ENCODE peak calls at places on chromosomes 3 and 15, in eight cellular contexts. One of them, this sample, is unnamed.

GRCh38 chr3:183991403-183991802 is 26.3 kb downstream of the ABCC5 start:
- DNase-seq in left ventricle myocardium inferior: no peak
- DNase-seq in kidney: no peak
- DNase-seq in RWPE1: no peak
- DNase-seq in body of pancreas: no peak
- DNase-seq in HL-60: no peak
- DNase-seq in tibial artery: no peak
- DNase-seq in psoas muscle: no peak
- DNase-seq in this sample: peak

GRCh38 chr3:112654979-112655378 is 14.0 kb upstream of the CCDC80 start:
- DNase-seq in psoas muscle: no peak
- DNase-seq in RWPE1: no peak
- DNase-seq in left ventricle myocardium inferior: no peak
- DNase-seq in kidney: no peak
- DNase-seq in HL-60: no peak
- DNase-seq in tibial artery: no peak
- DNase-seq in body of pancreas: no peak
- DNase-seq in this sample: no peak

GRCh38 chr3:195159819-195160175 is 111.2 kb downstream of the XXYLT1 start:
- DNase-seq in left ventricle myocardium inferior: no peak
- DNase-seq in RWPE1: no peak
- DNase-seq in body of pancreas: no peak
- DNase-seq in tibial artery: no peak
- DNase-seq in HL-60: no peak
- DNase-seq in psoas muscle: no peak
- DNase-seq in kidney: no peak
- DNase-seq in this sample: no peak

GRCh38 chr3:49456417-49456816 is 13.7 kb upstream of the DAG1 start:
- DNase-seq in body of pancreas: no peak
- DNase-seq in psoas muscle: no peak
- DNase-seq in kidney: no peak
- DNase-seq in RWPE1: no peak
- DNase-seq in HL-60: no peak
- DNase-seq in tibial artery: no peak
- DNase-seq in left ventricle myocardium inferior: no peak
- DNase-seq in this sample: no peak

GRCh38 chr3:141294848-141295247 is 63.2 kb downstream of the PXYLP1 start:
- DNase-seq in left ventricle myocardium inferior: no peak
- DNase-seq in tibial artery: no peak
- DNase-seq in RWPE1: peak
- DNase-seq in HL-60: no peak
- DNase-seq in body of pancreas: no peak
- DNase-seq in psoas muscle: no peak
- DNase-seq in kidney: no peak
- DNase-seq in this sample: peak

GRCh38 chr3:13121553-13122001 is 48.3 kb upstream of the IQSEC1 start:
- DNase-seq in body of pancreas: no peak
- DNase-seq in left ventricle myocardium inferior: no peak
- DNase-seq in RWPE1: no peak
- DNase-seq in tibial artery: peak
- DNase-seq in psoas muscle: no peak
- DNase-seq in kidney: peak
- DNase-seq in HL-60: no peak
- DNase-seq in this sample: no peak

GRCh38 chr15:60788514-60789091 is 309.7 kb upstream of the ICE2 start:
- DNase-seq in kidney: peak
- DNase-seq in body of pancreas: no peak
- DNase-seq in tibial artery: no peak
- DNase-seq in HL-60: no peak
- DNase-seq in psoas muscle: no peak
- DNase-seq in left ventricle myocardium inferior: no peak
- DNase-seq in RWPE1: no peak
- DNase-seq in this sample: no peak

GRCh38 chr15:83057660-83058376 is 9.2 kb downstream of the BTBD1 start:
- DNase-seq in kidney: no peak
- DNase-seq in RWPE1: no peak
- DNase-seq in psoas muscle: peak
- DNase-seq in tibial artery: no peak
- DNase-seq in HL-60: no peak
- DNase-seq in body of pancreas: peak
- DNase-seq in left ventricle myocardium inferior: no peak
- DNase-seq in this sample: no peak

GRCh38 chr3:6679510-6679909 is 181.4 kb upstream of the GRM7 start:
- DNase-seq in body of pancreas: no peak
- DNase-seq in HL-60: peak
- DNase-seq in tibial artery: no peak
- DNase-seq in RWPE1: no peak
- DNase-seq in kidney: no peak
- DNase-seq in left ventricle myocardium inferior: no peak
- DNase-seq in psoas muscle: no peak
- DNase-seq in this sample: no peak

GRCh38 chr3:178680489-178680888 is 144.3 kb downstream of the KCNMB2 start:
- DNase-seq in tibial artery: no peak
- DNase-seq in HL-60: no peak
- DNase-seq in psoas muscle: no peak
- DNase-seq in body of pancreas: no peak
- DNase-seq in kidney: no peak
- DNase-seq in left ventricle myocardium inferior: no peak
- DNase-seq in RWPE1: no peak
- DNase-seq in this sample: no peak

GRCh38 chr3:171672538-171672937 is 137.7 kb downstream of the PLD1 start:
- DNase-seq in RWPE1: no peak
- DNase-seq in psoas muscle: no peak
- DNase-seq in left ventricle myocardium inferior: no peak
- DNase-seq in tibial artery: no peak
- DNase-seq in kidney: no peak
- DNase-seq in body of pancreas: no peak
- DNase-seq in HL-60: no peak
- DNase-seq in this sample: no peak

GRCh38 chr15:78810377-78811123 is 714 bp downstream of the ADAMTS7 start:
- DNase-seq in kidney: peak
- DNase-seq in tibial artery: peak
- DNase-seq in left ventricle myocardium inferior: peak
- DNase-seq in psoas muscle: peak
- DNase-seq in HL-60: no peak
- DNase-seq in RWPE1: peak
- DNase-seq in body of pancreas: peak
- DNase-seq in this sample: peak

GRCh38 chr15:79942656-79943481 is 28.1 kb downstream of the BCL2A1 start:
- DNase-seq in RWPE1: no peak
- DNase-seq in kidney: no peak
- DNase-seq in HL-60: no peak
- DNase-seq in body of pancreas: no peak
- DNase-seq in psoas muscle: no peak
- DNase-seq in left ventricle myocardium inferior: no peak
- DNase-seq in tibial artery: no peak
- DNase-seq in this sample: peak

GRCh38 chr3:159158801-159159200 is 356.9 kb downstream of the MFSD1 start:
- DNase-seq in left ventricle myocardium inferior: no peak
- DNase-seq in RWPE1: no peak
- DNase-seq in HL-60: no peak
- DNase-seq in psoas muscle: no peak
- DNase-seq in tibial artery: no peak
- DNase-seq in kidney: no peak
- DNase-seq in body of pancreas: no peak
- DNase-seq in this sample: no peak

GRCh38 chr3:148101061-148101460 is 596.6 kb upstream of the AGTR1 start:
- DNase-seq in RWPE1: no peak
- DNase-seq in kidney: no peak
- DNase-seq in tibial artery: no peak
- DNase-seq in body of pancreas: no peak
- DNase-seq in HL-60: no peak
- DNase-seq in psoas muscle: no peak
- DNase-seq in left ventricle myocardium inferior: no peak
- DNase-seq in this sample: no peak

GRCh38 chr3:115336836-115337235 is 189.7 kb upstream of the ZBTB20 start:
- DNase-seq in RWPE1: peak
- DNase-seq in body of pancreas: no peak
- DNase-seq in left ventricle myocardium inferior: no peak
- DNase-seq in tibial artery: no peak
- DNase-seq in psoas muscle: no peak
- DNase-seq in HL-60: no peak
- DNase-seq in kidney: no peak
- DNase-seq in this sample: peak

GRCh38 chr3:119145500-119146167 is at the start of gene TEX55:
- DNase-seq in RWPE1: peak
- DNase-seq in left ventricle myocardium inferior: peak
- DNase-seq in kidney: no peak
- DNase-seq in psoas muscle: no peak
- DNase-seq in body of pancreas: peak
- DNase-seq in tibial artery: no peak
- DNase-seq in HL-60: no peak
- DNase-seq in this sample: peak

GRCh38 chr3:8624612-8625011 is 20.0 kb downstream of the SSUH2 start:
- DNase-seq in body of pancreas: no peak
- DNase-seq in HL-60: no peak
- DNase-seq in RWPE1: no peak
- DNase-seq in left ventricle myocardium inferior: no peak
- DNase-seq in tibial artery: peak
- DNase-seq in psoas muscle: no peak
- DNase-seq in kidney: no peak
- DNase-seq in this sample: no peak

GRCh38 chr15:28147827-28148226 is 48.7 kb upstream of the OCA2 start:
- DNase-seq in kidney: no peak
- DNase-seq in psoas muscle: no peak
- DNase-seq in tibial artery: no peak
- DNase-seq in body of pancreas: no peak
- DNase-seq in left ventricle myocardium inferior: no peak
- DNase-seq in RWPE1: no peak
- DNase-seq in HL-60: no peak
- DNase-seq in this sample: no peak

GRCh38 chr3:135966349-135966695 is 794 bp downstream of the PPP2R3A start:
- DNase-seq in kidney: no peak
- DNase-seq in RWPE1: no peak
- DNase-seq in tibial artery: no peak
- DNase-seq in HL-60: no peak
- DNase-seq in left ventricle myocardium inferior: no peak
- DNase-seq in body of pancreas: no peak
- DNase-seq in psoas muscle: no peak
- DNase-seq in this sample: no peak

GRCh38 chr3:107956991-107957467 is 133.8 kb downstream of the CD47 start:
- DNase-seq in RWPE1: no peak
- DNase-seq in tibial artery: peak
- DNase-seq in kidney: peak
- DNase-seq in psoas muscle: peak
- DNase-seq in HL-60: no peak
- DNase-seq in left ventricle myocardium inferior: peak
- DNase-seq in body of pancreas: peak
- DNase-seq in this sample: no peak

GRCh38 chr3:171417813-171418212 is 42.4 kb downstream of the TNIK start:
- DNase-seq in RWPE1: peak
- DNase-seq in HL-60: no peak
- DNase-seq in psoas muscle: peak
- DNase-seq in kidney: no peak
- DNase-seq in left ventricle myocardium inferior: peak
- DNase-seq in tibial artery: no peak
- DNase-seq in body of pancreas: peak
- DNase-seq in this sample: peak

GRCh38 chr15:31010036-31010435 is 18.6 kb upstream of the MTMR10 start:
- DNase-seq in HL-60: no peak
- DNase-seq in kidney: no peak
- DNase-seq in psoas muscle: no peak
- DNase-seq in left ventricle myocardium inferior: no peak
- DNase-seq in RWPE1: no peak
- DNase-seq in tibial artery: no peak
- DNase-seq in body of pancreas: no peak
- DNase-seq in this sample: peak

GRCh38 chr3:188954590-188955208 is 217.1 kb upstream of the TPRG1 start:
- DNase-seq in left ventricle myocardium inferior: peak
- DNase-seq in HL-60: peak
- DNase-seq in body of pancreas: peak
- DNase-seq in kidney: peak
- DNase-seq in tibial artery: peak
- DNase-seq in psoas muscle: peak
- DNase-seq in RWPE1: peak
- DNase-seq in this sample: peak
- H3K27ac ChIP-seq in left ventricle myocardium inferior: peak
- H3K27ac ChIP-seq in HL-60: no peak
- H3K27ac ChIP-seq in body of pancreas: no peak
- H3K27ac ChIP-seq in kidney: no peak
- H3K27ac ChIP-seq in tibial artery: no peak
- H3K27ac ChIP-seq in psoas muscle: peak
- H3K27ac ChIP-seq in RWPE1: no peak
- H3K27ac ChIP-seq in this sample: no peak

DNA sequence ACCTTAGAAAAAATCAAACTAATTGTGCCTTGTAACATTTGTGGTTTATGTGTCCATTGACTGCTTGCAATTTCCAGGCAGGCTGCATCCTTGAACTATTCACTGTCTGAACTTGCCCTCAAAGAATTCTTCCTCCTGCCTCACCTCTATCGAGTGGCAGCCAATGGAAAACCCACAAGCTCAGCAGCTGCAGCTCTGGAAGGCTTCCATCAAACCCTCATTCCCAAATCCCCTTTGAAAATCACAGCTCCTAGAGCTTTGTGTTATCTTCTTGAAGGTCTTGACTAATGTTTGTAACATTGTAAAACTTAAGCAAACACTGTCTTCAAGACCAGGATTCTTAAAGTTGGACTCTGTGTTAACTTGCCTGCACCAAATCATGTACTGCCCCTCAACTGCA is 81.1 kb downstream of the FILIP1L start:
- DNase-seq in RWPE1: peak
- DNase-seq in psoas muscle: no peak
- DNase-seq in left ventricle myocardium inferior: no peak
- DNase-seq in body of pancreas: no peak
- DNase-seq in tibial artery: no peak
- DNase-seq in kidney: no peak
- DNase-seq in HL-60: no peak
- DNase-seq in this sample: peak
- H3K27ac ChIP-seq in RWPE1: peak
- H3K27ac ChIP-seq in psoas muscle: peak
- H3K27ac ChIP-seq in left ventricle myocardium inferior: no peak
- H3K27ac ChIP-seq in body of pancreas: peak
- H3K27ac ChIP-seq in tibial artery: no peak
- H3K27ac ChIP-seq in kidney: no peak
- H3K27ac ChIP-seq in HL-60: no peak
- H3K27ac ChIP-seq in this sample: peak

DNA sequence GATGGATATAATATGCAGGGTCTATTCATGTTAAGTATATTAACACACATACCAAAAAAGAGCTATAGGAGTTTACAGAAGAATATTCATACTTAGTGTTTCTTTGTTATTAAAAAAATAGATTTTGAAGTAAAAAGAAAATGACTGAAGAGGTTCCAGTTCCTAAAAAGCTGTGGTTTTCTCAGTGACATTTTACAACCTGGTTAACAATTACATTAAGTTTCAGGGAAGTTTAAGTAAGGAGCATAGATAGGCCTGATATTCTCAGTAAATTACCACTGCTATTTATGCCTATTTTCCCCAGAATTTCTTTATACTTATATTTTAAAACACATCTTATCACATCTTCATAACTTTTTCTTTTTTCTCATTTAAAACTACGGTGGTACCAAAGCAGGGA is 43.6 kb upstream of the SPTSSB start:
- DNase-seq in psoas muscle: no peak
- DNase-seq in HL-60: no peak
- DNase-seq in left ventricle myocardium inferior: no peak
- DNase-seq in RWPE1: no peak
- DNase-seq in tibial artery: no peak
- DNase-seq in kidney: no peak
- DNase-seq in body of pancreas: no peak
- DNase-seq in this sample: no peak
- H3K27ac ChIP-seq in psoas muscle: no peak
- H3K27ac ChIP-seq in HL-60: no peak
- H3K27ac ChIP-seq in left ventricle myocardium inferior: peak
- H3K27ac ChIP-seq in RWPE1: no peak
- H3K27ac ChIP-seq in tibial artery: no peak
- H3K27ac ChIP-seq in kidney: no peak
- H3K27ac ChIP-seq in body of pancreas: peak
- H3K27ac ChIP-seq in this sample: peak

GRCh38 chr3:35651888-35652287 is 12.6 kb downstream of the ARPP21 start:
- DNase-seq in body of pancreas: no peak
- DNase-seq in tibial artery: no peak
- DNase-seq in HL-60: no peak
- DNase-seq in psoas muscle: no peak
- DNase-seq in left ventricle myocardium inferior: no peak
- DNase-seq in kidney: no peak
- DNase-seq in RWPE1: no peak
- DNase-seq in this sample: no peak
- H3K27ac ChIP-seq in body of pancreas: no peak
- H3K27ac ChIP-seq in tibial artery: no peak
- H3K27ac ChIP-seq in HL-60: no peak
- H3K27ac ChIP-seq in psoas muscle: peak
- H3K27ac ChIP-seq in left ventricle myocardium inferior: no peak
- H3K27ac ChIP-seq in kidney: no peak
- H3K27ac ChIP-seq in RWPE1: no peak
- H3K27ac ChIP-seq in this sample: no peak

This sample was measured in mammary epithelial cell.